ENCODE peak calls at places on chromosomes 13 and 19, in nine cellular contexts. Q is tibial nerve, X is body of pancreas, K is adrenal gland, T is sigmoid colon, L is ovary, C is Peyer's patch, N is IMR-90, W is gastrocnemius medialis. E is an unnamed sample. For H3K27me3, the result is how much of the 10 kb centered on the place peaks cover.

GRCh38 chr13:59425211-59425721 is 738.5 kb downstream of the DIAPH3 start:
- DNase-seq in C (no peak), L (no peak), N (peak), Q (no peak), W (no peak), X (no peak), K (no peak), T (no peak), E (no peak)

GRCh38 chr19:46728693-46729339 is 11.9 kb upstream of the PRKD2 start:
- DNase-seq in Q (peak), X (peak), N (peak), T (peak), K (peak), W (no peak), L (peak), C (peak), E (peak)

GRCh38 chr19:37979547-37980082 is 72.6 kb downstream of the SIPA1L3 start:
- DNase-seq in W (no peak), L (no peak), K (no peak), T (no peak), N (no peak), X (no peak), C (peak), Q (no peak), E (no peak)

GRCh38 chr13:72463561-72463960 is 263.9 kb downstream of the MZT1 start:
- DNase-seq in W (no peak), N (no peak), T (peak), C (no peak), Q (no peak), X (peak), K (no peak), L (no peak), E (no peak)

GRCh38 chr19:20558571-20558970 is 7.0 kb downstream of the ZNF737 start:
- DNase-seq in C (no peak), Q (no peak), T (no peak), X (no peak), K (peak), L (no peak), W (no peak), N (no peak), E (no peak)

GRCh38 chr13:76976488-76976887 is 15.4 kb upstream of the CLN5 start:
- DNase-seq in Q (no peak), W (no peak), K (no peak), X (no peak), T (no peak), N (no peak), L (no peak), C (no peak), E (no peak)

GRCh38 chr13:91133941-91134772 is 213.3 kb upstream of the MIR17HG start:
- DNase-seq in C (peak), X (peak), W (no peak), L (no peak), Q (peak), N (peak), K (peak), T (no peak), E (no peak)

GRCh38 chr13:69418319-69418718 is 689.3 kb upstream of the ATXN8OS start:
- DNase-seq in Q (no peak), N (no peak), W (no peak), C (no peak), X (no peak), T (no peak), K (no peak), L (no peak), E (no peak)

GRCh38 chr19:17579523-17580244 is 24.2 kb downstream of the COLGALT1 start:
- DNase-seq in N (peak), W (no peak), C (peak), T (no peak), K (no peak), Q (peak), L (peak), X (peak), E (peak)

GRCh38 chr19:13978306-13978705 is 26.0 kb downstream of the DCAF15 start:
- DNase-seq in L (peak), W (peak), X (peak), K (peak), Q (peak), T (peak), C (peak), N (no peak), E (peak)

GRCh38 chr19:50003810-50004419 is 21.3 kb downstream of the VRK3 start:
- DNase-seq in C (no peak), K (peak), L (no peak), T (peak), W (peak), Q (peak), N (peak), X (peak), E (peak)

GRCh38 chr19:38893341-38893771 is 6.1 kb downstream of the SIRT2 start:
- DNase-seq in W (no peak), K (peak), N (no peak), T (no peak), X (no peak), L (no peak), Q (no peak), C (no peak), E (no peak)

GRCh38 chr13:28885191-28885590 is 65.1 kb downstream of the MTUS2 start:
- DNase-seq in K (no peak), L (no peak), W (no peak), X (no peak), Q (no peak), T (no peak), C (no peak), N (no peak), E (no peak)

GRCh38 chr13:73702419-73703071 is 431.7 kb downstream of the KLF12 start:
- DNase-seq in N (no peak), L (no peak), T (no peak), K (no peak), Q (no peak), C (no peak), X (no peak), W (no peak), E (no peak)

GRCh38 chr13:26074706-26075105 is 22.9 kb upstream of the SHISA2 start:
- DNase-seq in Q (no peak), L (no peak), W (no peak), K (peak), T (no peak), C (no peak), X (no peak), N (peak), E (no peak)

GRCh38 chr19:3699071-3699740 is 1.1 kb downstream of the PIP5K1C start:
- DNase-seq in T (peak), K (peak), L (no peak), Q (peak), N (peak), X (peak), W (no peak), C (peak), E (peak)

GRCh38 chr13:79548886-79549285 is 67.9 kb downstream of the NDFIP2 start:
- DNase-seq in X (no peak), T (no peak), N (peak), K (no peak), C (no peak), L (no peak), W (no peak), Q (no peak), E (no peak)

GRCh38 chr13:50707533-50708096 is 135.9 kb downstream of the DLEU7 start:
- DNase-seq in N (no peak), K (no peak), W (no peak), Q (no peak), T (no peak), L (no peak), X (no peak), C (no peak), E (no peak)

GRCh38 chr19:47740866-47741519 is 4.4 kb upstream of the NOP53 start:
- DNase-seq in L (peak), C (no peak), K (no peak), N (no peak), W (no peak), T (no peak), Q (no peak), X (no peak), E (no peak)
- H3K27ac ChIP-seq in L (no peak), C (no peak), K (no peak), N (no peak), W (peak), T (peak), Q (no peak), X (no peak), E (peak)

DNA sequence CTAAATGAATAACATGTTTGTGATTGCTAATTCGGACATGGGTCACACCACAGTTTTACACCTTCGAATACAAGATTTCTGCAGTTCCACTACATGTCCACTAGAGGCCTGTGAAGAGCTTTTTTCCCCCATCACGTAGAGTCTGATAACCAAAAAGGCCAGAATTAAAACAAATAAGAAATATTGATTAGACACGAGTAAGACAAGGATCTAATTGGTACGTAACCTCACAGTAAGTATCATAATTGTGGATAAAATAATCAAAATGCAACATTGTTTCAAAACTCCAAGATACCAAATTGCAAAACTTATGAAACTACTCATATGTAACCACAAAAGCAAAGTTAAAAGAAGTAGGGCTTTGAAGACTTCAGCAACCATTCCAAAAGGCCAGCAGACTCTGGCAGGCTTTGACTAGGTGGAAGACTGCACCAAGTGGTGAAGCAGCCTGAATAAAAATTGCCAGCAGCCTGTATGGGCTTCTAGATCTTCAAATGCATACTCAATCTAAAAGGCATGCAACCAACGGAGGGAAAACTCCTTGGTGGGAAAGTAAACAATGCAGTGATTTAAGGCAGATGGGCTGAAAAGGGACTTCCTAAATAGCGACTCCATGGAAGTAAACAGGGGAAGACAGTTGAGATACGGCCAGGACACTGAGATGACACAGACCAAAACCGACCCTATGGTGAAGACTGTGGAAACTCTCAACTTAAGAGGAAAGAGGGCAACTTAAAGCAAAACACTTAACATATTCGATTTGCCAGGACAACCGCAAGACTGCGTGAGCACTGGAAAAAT is 56.7 kb downstream of the STARD13 start:
- DNase-seq in K (no peak), T (no peak), Q (no peak), N (peak), L (no peak), X (no peak), W (no peak), C (no peak), E (no peak)
- TF ChIP-seq POLR2A in K (no peak), T (no peak), Q (no peak), N (peak), L (no peak), X (no peak), W (no peak), C (no peak), E (no peak)

GRCh38 chr19:19319725-19320361 is 466 bp downstream of the SUGP1 start:
- DNase-seq in W (no peak), C (no peak), N (no peak), K (no peak), X (no peak), L (peak), T (no peak), Q (no peak), E (no peak)
- H3K27me3 ChIP-seq in W (under half), C (under half), N (under half), K (under half), X (under half), L (under half), T (under half), Q (under half), E (under half)

DNA sequence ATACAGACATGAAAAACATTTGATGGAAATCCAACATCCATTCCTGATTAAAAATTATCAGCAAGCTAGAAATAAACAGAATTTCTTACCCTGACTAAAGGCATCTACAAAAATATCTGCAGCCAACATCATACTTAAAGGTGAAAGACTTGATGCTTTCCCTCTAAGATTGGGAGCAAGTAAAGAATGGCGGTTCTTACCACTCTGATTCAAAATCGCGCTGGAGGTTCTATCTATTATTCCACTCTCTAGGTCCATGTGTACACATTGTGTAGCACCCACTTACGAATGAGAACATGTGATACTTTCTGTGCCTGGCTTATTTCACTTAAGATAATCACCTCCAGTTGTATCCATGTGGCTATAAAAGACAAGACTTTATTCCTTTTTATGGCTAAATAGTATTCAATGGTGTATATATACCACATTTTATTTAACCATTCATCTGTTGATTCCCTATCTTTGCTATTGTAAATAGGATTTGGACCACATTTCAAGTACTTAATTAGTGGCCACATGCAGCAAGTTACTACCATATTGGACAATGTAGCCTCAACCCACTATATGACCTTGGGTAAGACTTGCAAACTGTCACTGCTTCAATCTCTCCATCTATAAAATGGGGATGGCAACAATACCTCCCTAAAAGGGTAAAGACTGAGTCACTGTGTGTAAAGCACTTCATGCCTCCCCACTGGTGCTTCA is 38.4 kb upstream of the CYP2A7 start:
- DNase-seq in L (no peak), N (no peak), Q (no peak), T (no peak), X (no peak), K (no peak), W (no peak), C (no peak), E (no peak)
- H3K27ac ChIP-seq in L (no peak), N (no peak), Q (no peak), T (peak), X (peak), K (no peak), W (no peak), C (peak), E (peak)

GRCh38 chr19:33508431-33508830 is 13.2 kb downstream of the PEPD start:
- DNase-seq in Q (no peak), W (no peak), N (no peak), T (no peak), C (no peak), L (no peak), K (no peak), X (no peak), E (no peak)
- TF ChIP-seq POLR2A in Q (no peak), W (no peak), N (no peak), T (no peak), C (no peak), L (no peak), K (no peak), X (no peak), E (no peak)

GRCh38 chr13:57632276-57633140 is 964 bp downstream of the PCDH17 start:
- DNase-seq in L (no peak), C (no peak), Q (no peak), K (no peak), X (peak), T (peak), N (no peak), W (no peak), E (no peak)
- H3K27me3 ChIP-seq in L (under half), C (under half), Q (half or more), K (under half), X (under half), T (half or more), N (half or more), W (half or more), E (under half)

DNA sequence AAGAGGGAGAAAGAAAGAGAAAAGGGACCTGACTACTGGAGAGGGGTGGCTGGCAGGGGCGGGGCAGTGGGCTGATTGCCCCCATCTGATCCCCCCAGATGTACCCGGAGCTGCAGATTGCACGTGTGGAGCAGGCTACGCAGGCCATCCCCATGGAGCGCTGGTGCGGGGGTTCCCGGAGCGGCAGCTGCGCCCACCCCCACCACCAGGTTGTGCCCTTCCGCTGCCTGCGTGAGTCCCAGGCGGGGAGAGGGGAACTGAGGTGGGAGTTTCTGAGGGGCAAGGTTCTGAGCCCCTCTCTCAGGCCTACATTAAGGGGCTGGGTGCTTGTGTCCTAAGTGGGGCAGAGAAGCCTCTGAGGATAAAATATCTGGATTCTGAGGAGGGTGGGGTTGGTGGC is 2.4 kb downstream of the APLP1 start:
- DNase-seq in W (no peak), C (no peak), Q (no peak), L (no peak), X (no peak), T (no peak), K (no peak), N (no peak), E (no peak)
- H3K27ac ChIP-seq in W (no peak), C (no peak), Q (no peak), L (no peak), X (no peak), T (no peak), K (no peak), N (no peak), E (no peak)

GRCh38 chr19:10747674-10748073 is 29.8 kb downstream of the DNM2 start:
- DNase-seq in Q (no peak), X (no peak), W (no peak), L (no peak), K (no peak), C (peak), N (no peak), T (no peak), E (no peak)

GRCh38 chr19:10742494-10742893 is 24.6 kb downstream of the DNM2 start:
- DNase-seq in K (peak), N (no peak), C (peak), Q (no peak), W (no peak), L (no peak), X (no peak), T (no peak), E (no peak)

GRCh38 chr19:10744222-10744847 is 26.5 kb downstream of the DNM2 start:
- DNase-seq in C (no peak), L (no peak), T (no peak), N (no peak), Q (no peak), K (no peak), W (no peak), X (no peak), E (no peak)

GRCh38 chr19:10747271-10747670 is 29.4 kb downstream of the DNM2 start:
- DNase-seq in X (no peak), W (peak), Q (no peak), N (no peak), L (no peak), C (peak), K (no peak), T (no peak), E (no peak)

DNA sequence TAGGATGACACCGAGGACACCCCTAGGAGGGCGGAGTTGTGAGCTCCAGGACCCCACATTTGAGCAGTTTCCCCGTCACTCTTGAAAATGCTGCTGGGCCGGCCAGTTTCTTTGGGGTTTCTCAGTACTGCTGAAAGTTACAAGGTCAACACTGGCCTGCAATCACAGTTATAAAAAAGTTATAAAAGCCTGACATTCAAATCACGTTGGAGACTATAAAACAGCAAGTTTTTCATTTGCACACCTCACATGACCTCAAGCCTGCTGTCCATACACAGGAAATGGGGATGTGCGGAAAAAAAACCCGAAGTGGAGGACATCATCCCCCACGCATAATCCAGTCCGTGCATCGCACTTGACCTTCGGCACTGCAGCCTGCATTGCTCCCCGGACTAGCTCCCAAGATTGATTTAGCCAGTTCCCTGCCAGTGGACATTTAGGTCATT is 27.0 kb downstream of the DNM2 start:
- DNase-seq in C (peak), L (no peak), X (no peak), Q (no peak), W (no peak), N (no peak), T (no peak), K (peak), E (no peak)
- TF ChIP-seq POLR2A in C (peak), L (no peak), X (no peak), Q (no peak), W (no peak), N (no peak), T (peak), K (peak), E (no peak)

DNA sequence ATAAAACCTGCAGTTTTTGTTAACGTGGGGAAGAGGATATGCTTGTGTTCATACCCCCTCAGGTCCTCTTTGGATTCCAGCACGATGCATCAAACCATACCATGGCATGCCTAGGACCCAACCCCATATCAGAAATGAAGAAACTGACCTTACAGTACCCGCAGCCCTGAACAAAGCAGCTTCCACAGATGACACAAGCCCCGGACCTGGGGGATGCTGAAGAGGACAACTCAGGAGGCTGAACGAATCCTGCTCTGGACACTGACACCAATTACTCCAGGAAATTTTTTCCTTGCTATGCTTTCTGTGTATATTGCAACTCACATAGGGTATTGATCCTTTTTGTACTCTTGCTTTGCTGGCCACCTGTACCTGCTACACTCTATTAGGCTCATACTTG is 129.6 kb downstream of the ZNF675 start:
- DNase-seq in N (no peak), K (no peak), W (no peak), L (no peak), C (no peak), T (no peak), Q (no peak), X (no peak), E (no peak)
- H3K27me3 ChIP-seq in N (under half), K (under half), W (under half), L (under half), C (under half), T (under half), Q (under half), X (under half), E (under half)

E was measured in uterus.